ENCODE peak calls at places on chromosomes 1 and 21, in eight cellular contexts. B is MM.1S, F is OCI-LY7, R is GM23248, H is PC-3, X is HCT116, G is Karpas-422, V is hepatocyte. J is an unnamed sample. For H3K9me2, the result is how much of the 10 kb centered on the place peaks cover.

GRCh38 chr21:44071359-44072104 is 35.7 kb upstream of the PWP2 start:
- DNase-seq in B (no peak), F (no peak), R (no peak), H (no peak), X (no peak), G (no peak), V (no peak), J (no peak)

GRCh38 chr1:47921935-47922415 is 75.2 kb downstream of the TRABD2B start:
- DNase-seq in B (no peak), F (no peak), R (no peak), H (no peak), X (no peak), G (no peak), V (no peak), J (no peak)

GRCh38 chr21:31198575-31198974 is 145.5 kb downstream of the TIAM1 start:
- DNase-seq in B (peak), F (peak), R (peak), H (peak), X (peak), G (peak), V (peak), J (peak)

GRCh38 chr1:117268926-117269378 is 58.2 kb upstream of the VTCN1 start:
- DNase-seq in B (no peak), F (no peak), R (no peak), H (peak), X (no peak), G (no peak), V (peak), J (peak)

GRCh38 chr1:232737917-232738316 is 67.3 kb upstream of the MAP10 start:
- DNase-seq in B (no peak), F (no peak), R (no peak), H (no peak), X (no peak), G (no peak), V (no peak), J (no peak)

GRCh38 chr21:40445349-40445921 is 401.5 kb downstream of the DSCAM start:
- DNase-seq in B (peak), F (no peak), R (no peak), H (no peak), X (no peak), G (no peak), V (no peak), J (no peak)

GRCh38 chr1:16051039-16051438 is 7.5 kb downstream of the CLCNKB start:
- DNase-seq in B (no peak), F (no peak), R (no peak), H (no peak), X (no peak), G (no peak), V (no peak), J (no peak)

GRCh38 chr1:55500601-55501000 is 285.4 kb upstream of the USP24 start:
- DNase-seq in B (no peak), F (no peak), R (peak), H (peak), X (no peak), G (no peak), V (no peak), J (no peak)

GRCh38 chr1:86419277-86419903 is 4.6 kb upstream of the CLCA2 start:
- DNase-seq in B (peak), F (peak), R (peak), H (peak), X (no peak), G (peak), V (peak), J (peak)

GRCh38 chr1:202821467-202821866 is 10.7 kb downstream of the PCAT6 start:
- DNase-seq in B (no peak), F (no peak), R (peak), H (no peak), X (no peak), G (no peak), V (no peak), J (peak)

GRCh38 chr1:245177071-245177900 is 22.5 kb downstream of the KIF26B start:
- DNase-seq in B (no peak), F (no peak), R (no peak), H (peak), X (peak), G (no peak), V (peak), J (peak)

GRCh38 chr1:172443666-172444453 is at the start of gene PIGC:
- DNase-seq in B (peak), F (peak), R (peak), H (peak), X (peak), G (peak), V (peak), J (peak)

GRCh38 chr1:153780551-153780950 is 5.3 kb downstream of the SLC27A3 start:
- DNase-seq in B (no peak), F (no peak), R (no peak), H (no peak), X (no peak), G (no peak), V (no peak), J (no peak)

GRCh38 chr1:186900539-186901237 is 71.9 kb downstream of the PLA2G4A start:
- DNase-seq in B (no peak), F (no peak), R (no peak), H (no peak), X (no peak), G (no peak), V (no peak), J (no peak)

GRCh38 chr1:58755468-58755872 is 28.4 kb downstream of the JUN start:
- DNase-seq in B (no peak), F (peak), R (peak), H (peak), X (peak), G (no peak), V (peak), J (peak)

GRCh38 chr21:44726803-44727202 is 15.4 kb upstream of the TSPEAR start:
- DNase-seq in B (no peak), F (no peak), R (no peak), H (no peak), X (no peak), G (no peak), V (no peak), J (no peak)

GRCh38 chr21:34189506-34189905 is 116.1 kb downstream of the MRPS6 start:
- DNase-seq in B (no peak), F (no peak), R (no peak), H (no peak), X (no peak), G (peak), V (no peak), J (no peak)

GRCh38 chr1:114043046-114043445 is 63.8 kb downstream of the OLFML3 start:
- DNase-seq in B (no peak), F (no peak), R (no peak), H (no peak), X (no peak), G (no peak), V (no peak), J (no peak)
- H3K9me2 ChIP-seq in B (under half), F (under half), R (under half), H (under half), X (under half), G (under half), V (under half), J (under half)

GRCh38 chr1:152539901-152540300 is 25.6 kb downstream of the CRCT1 start:
- DNase-seq in B (no peak), F (no peak), R (no peak), H (no peak), X (no peak), G (no peak), V (no peak), J (no peak)
- H3K9me2 ChIP-seq in B (under half), F (under half), R (under half), H (under half), X (under half), G (under half), V (under half), J (under half)

GRCh38 chr1:114043548-114043947 is 64.3 kb downstream of the OLFML3 start:
- DNase-seq in B (no peak), F (no peak), R (no peak), H (no peak), X (no peak), G (no peak), V (no peak), J (no peak)
- H3K9me2 ChIP-seq in B (under half), F (under half), R (under half), H (under half), X (under half), G (under half), V (under half), J (under half)

GRCh38 chr1:181607524-181607923 is 124.2 kb downstream of the CACNA1E start:
- DNase-seq in B (no peak), F (no peak), R (no peak), H (no peak), X (no peak), G (no peak), V (no peak), J (no peak)
- H3K9me2 ChIP-seq in B (under half), F (under half), R (under half), H (under half), X (under half), G (under half), V (under half), J (under half)

GRCh38 chr1:185104083-185104482 is 52.7 kb downstream of the TRMT1L start:
- DNase-seq in B (no peak), F (no peak), R (no peak), H (no peak), X (no peak), G (no peak), V (no peak), J (no peak)
- H3K9me2 ChIP-seq in B (under half), F (under half), R (under half), H (under half), X (under half), G (under half), V (under half), J (under half)

GRCh38 chr1:2933431-2934172 is 87.7 kb upstream of the ACTRT2 start:
- DNase-seq in B (no peak), F (no peak), R (no peak), H (no peak), X (no peak), G (no peak), V (no peak), J (no peak)

GRCh38 chr1:2934173-2934540 is 87.1 kb upstream of the ACTRT2 start:
- DNase-seq in B (no peak), F (no peak), R (no peak), H (no peak), X (no peak), G (no peak), V (no peak), J (no peak)

GRCh38 chr1:2934642-2935081 is 86.6 kb upstream of the ACTRT2 start:
- DNase-seq in B (no peak), F (no peak), R (no peak), H (no peak), X (no peak), G (no peak), V (no peak), J (no peak)

GRCh38 chr1:2935766-2936390 is 85.4 kb upstream of the ACTRT2 start:
- DNase-seq in B (no peak), F (no peak), R (no peak), H (no peak), X (no peak), G (no peak), V (no peak), J (no peak)

GRCh38 chr1:2935184-2935583 is 86.1 kb upstream of the ACTRT2 start:
- DNase-seq in B (no peak), F (no peak), R (no peak), H (no peak), X (no peak), G (no peak), V (no peak), J (no peak)
- H3K9me2 ChIP-seq in B (under half), F (under half), R (under half), H (under half), X (under half), G (under half), V (under half), J (under half)

GRCh38 chr1:10204003-10204642 is 6.2 kb upstream of the KIF1B start:
- DNase-seq in B (no peak), F (no peak), R (no peak), H (no peak), X (no peak), G (no peak), V (no peak), J (no peak)
- H3K9me2 ChIP-seq in B (under half), F (under half), R (under half), H (under half), X (under half), G (under half), V (under half), J (under half)